ENCODE peak calls at places on chromosomes 13 and 19, in five cellular contexts. P, W, Q, A and D are unnamed samples.

GRCh38 chr13:53382008-53382407 is 353.4 kb downstream of the OLFM4 start:
- DNase-seq in W (peak), A (no peak), Q (no peak), P (no peak), D (no peak)

GRCh38 chr19:50518091-50519005 is 4.6 kb upstream of the ASPDH start:
- DNase-seq in A (no peak), P (no peak), Q (no peak), W (no peak), D (no peak)

GRCh38 chr13:93535256-93535655 is 308.6 kb downstream of the GPC6 start:
- DNase-seq in A (peak), P (no peak), Q (no peak), W (no peak), D (peak)

GRCh38 chr19:12260861-12261260 is 33.8 kb downstream of the ZNF44 start:
- DNase-seq in P (no peak), A (no peak), W (no peak), Q (no peak), D (no peak)

GRCh38 chr19:39512964-39513363 is 2.0 kb upstream of the SELENOV start:
- DNase-seq in A (no peak), W (no peak), P (no peak), Q (no peak), D (no peak)

GRCh38 chr19:5090780-5091575 is 122.1 kb downstream of the KDM4B start:
- DNase-seq in P (peak), W (peak), A (peak), Q (no peak), D (peak)

GRCh38 chr13:74406439-74406838 is 272.2 kb upstream of the KLF12 start:
- DNase-seq in W (no peak), P (no peak), Q (no peak), A (no peak), D (no peak)

GRCh38 chr19:19661675-19662251 is 1.7 kb downstream of the ATP13A1 start:
- DNase-seq in A (no peak), W (no peak), P (no peak), Q (no peak), D (no peak)

GRCh38 chr19:23817519-23817918 is 58.8 kb upstream of the ZNF681 start:
- DNase-seq in A (peak), Q (no peak), W (peak), P (no peak), D (peak)

GRCh38 chr13:99614465-99614885 is 113.2 kb downstream of the TM9SF2 start:
- DNase-seq in Q (no peak), P (no peak), A (peak), W (peak), D (no peak)

GRCh38 chr19:54209058-54209747 is 8.5 kb downstream of the RPS9 start:
- DNase-seq in P (no peak), A (no peak), Q (no peak), W (no peak), D (no peak)

GRCh38 chr13:60090579-60090978 is 73.1 kb downstream of the DIAPH3 start:
- DNase-seq in P (no peak), W (no peak), Q (no peak), A (peak), D (peak)

GRCh38 chr13:36130542-36131214 is 504 bp downstream of the DCLK1 start:
- DNase-seq in P (no peak), W (peak), Q (no peak), A (no peak), D (peak)